ENCODE peak calls at places on chromosome 21, in four cellular contexts. E, H, N and Q are unnamed samples.
A peak's percentile ranks its signal among the peaks of the same experiment; 100 is the strongest.

GRCh38 chr21:45991606-45992301 is 10.2 kb downstream of the COL6A1 start:
- DNase-seq in E (no peak), H (peak; percentile 6), N (peak; percentile 42), Q (no peak)

GRCh38 chr21:45404726-45405270 is at the start of gene COL18A1:
- DNase-seq in E (peak; percentile 50), H (peak; percentile 84), N (peak; percentile 87), Q (no peak)

GRCh38 chr21:31198575-31198974 is 145.5 kb downstream of the TIAM1 start:
- DNase-seq in E (peak; percentile 56), H (no peak), N (no peak), Q (no peak)

GRCh38 chr21:38095220-38095619 is 161.6 kb upstream of the KCNJ15 start:
- DNase-seq in E (no peak), H (no peak), N (no peak), Q (no peak)

GRCh38 chr21:39730418-39731107 is 14.4 kb upstream of the IGSF5 start:
- DNase-seq in E (no peak), H (no peak), N (no peak), Q (no peak)

GRCh38 chr21:18951291-18952038 is 547.9 kb upstream of the TMPRSS15 start:
- DNase-seq in E (peak; percentile 50), H (peak; percentile 44), N (no peak), Q (no peak)

GRCh38 chr21:34558166-34558565 is 46.2 kb upstream of the KCNE1 start:
- DNase-seq in E (no peak), H (no peak), N (no peak), Q (no peak)

GRCh38 chr21:18142639-18143038 is 102.0 kb upstream of the CHODL start:
- DNase-seq in E (peak; percentile 38), H (no peak), N (no peak), Q (no peak)

GRCh38 chr21:27759091-27759659 is 792.3 kb upstream of the ADAMTS5 start:
- DNase-seq in E (peak; percentile 17), H (no peak), N (no peak), Q (peak; percentile 62)

GRCh38 chr21:27735699-27736098 is 768.8 kb upstream of the ADAMTS5 start:
- DNase-seq in E (no peak), H (no peak), N (no peak), Q (no peak)

GRCh38 chr21:27202301-27202700 is 235.4 kb upstream of the ADAMTS5 start:
- DNase-seq in E (no peak), H (no peak), N (no peak), Q (no peak)

GRCh38 chr21:14120091-14120734 is 90.5 kb downstream of the LIPI start:
- DNase-seq in E (peak; percentile 74), H (peak; percentile 81), N (no peak), Q (no peak)

GRCh38 chr21:41947596-41948403 is 6.0 kb downstream of the C2CD2 start:
- DNase-seq in E (no peak), H (no peak), N (peak; percentile 84), Q (no peak)

GRCh38 chr21:45430521-45431501 is 25.8 kb downstream of the COL18A1 start:
- DNase-seq in E (no peak), H (no peak), N (peak; percentile 78), Q (no peak)